ENCODE peak calls at places on chromosomes 11 and 22, in six cellular contexts. L is upper lobe of right lung, C is RWPE2, E is IMR-90, Z is transverse colon, K is cardiac muscle cell. Q is an unnamed sample.

GRCh38 chr11:1777737-1778136 is 14.0 kb upstream of the CTSD start:
- DNase-seq in L (peak; percentile 69), C (no peak), E (no peak), Z (no peak), K (no peak), Q (no peak)

GRCh38 chr11:67581469-67581868 is 2.1 kb upstream of the GSTP1 start:
- DNase-seq in L (no peak), C (no peak), E (no peak), Z (no peak), K (no peak), Q (no peak)

GRCh38 chr11:127844843-127845242 is 742.5 kb downstream of the ETS1 start:
- DNase-seq in L (no peak), C (no peak), E (no peak), Z (no peak), K (no peak), Q (no peak)

GRCh38 chr22:45997775-45998637 is 21.0 kb upstream of the WNT7B start:
- DNase-seq in L (peak; percentile 60), C (peak; percentile 42), E (no peak), Z (no peak), K (no peak), Q (no peak)

GRCh38 chr11:134784525-134784924 is 372.5 kb upstream of the B3GAT1 start:
- DNase-seq in L (no peak), C (no peak), E (no peak), Z (no peak), K (no peak), Q (no peak)

GRCh38 chr11:60005360-60005759 is 11.6 kb upstream of the OOSP4B start:
- DNase-seq in L (no peak), C (no peak), E (no peak), Z (no peak), K (no peak), Q (no peak)

GRCh38 chr22:20983081-20983745 is 1.1 kb downstream of the LZTR1 start:
- DNase-seq in L (no peak), C (no peak), E (peak; percentile 18), Z (no peak), K (no peak), Q (no peak)

GRCh38 chr11:6559375-6559774 is 44.0 kb downstream of the RRP8 start:
- DNase-seq in L (no peak), C (no peak), E (no peak), Z (no peak), K (no peak), Q (no peak)

GRCh38 chr22:20433686-20434241 is 3.9 kb downstream of the SCARF2 start:
- DNase-seq in L (peak; percentile 33), C (peak; percentile 34), E (no peak), Z (no peak), K (no peak), Q (no peak)

GRCh38 chr11:124329787-124330478 is 9.9 kb upstream of the OR8D2 start:
- DNase-seq in L (no peak), C (no peak), E (peak; percentile 2), Z (no peak), K (no peak), Q (peak; percentile 51)

GRCh38 chr11:1276061-1276790 is 33.2 kb downstream of the TOLLIP start:
- DNase-seq in L (no peak), C (no peak), E (no peak), Z (no peak), K (no peak), Q (no peak)

GRCh38 chr11:10899542-10899830 is 41.6 kb upstream of the ZBED5 start:
- DNase-seq in L (peak; percentile 70), C (peak; percentile 98), E (no peak), Z (peak; percentile 43), K (no peak), Q (no peak)

GRCh38 chr11:79259800-79260199 is 181.0 kb downstream of the TENM4 start:
- DNase-seq in L (no peak), C (no peak), E (no peak), Z (no peak), K (no peak), Q (no peak)

GRCh38 chr11:124882339-124883071 is 15.2 kb downstream of the ROBO4 start:
- DNase-seq in L (no peak), C (no peak), E (no peak), Z (no peak), K (no peak), Q (no peak)

GRCh38 chr11:8826901-8827560 is 84.0 kb upstream of the AKIP1 start:
- DNase-seq in L (no peak), C (no peak), E (no peak), Z (no peak), K (no peak), Q (no peak)

GRCh38 chr22:29480512-29481264 is 670 bp downstream of the NEFH start:
- DNase-seq in L (peak; percentile 74), C (no peak), E (peak; percentile 56), Z (no peak), K (peak; percentile 82), Q (peak; percentile 83)

GRCh38 chr11:85869776-85870175 is 14.6 kb downstream of the CCDC83 start:
- DNase-seq in L (no peak), C (no peak), E (no peak), Z (no peak), K (no peak), Q (no peak)

GRCh38 chr11:126378763-126379162 is 23.3 kb downstream of the ST3GAL4 start:
- DNase-seq in L (no peak), C (no peak), E (peak; percentile 57), Z (no peak), K (no peak), Q (no peak)

GRCh38 chr22:19448076-19448607 is 631 bp upstream of the C22orf39 start:
- DNase-seq in L (no peak), C (no peak), E (peak; percentile 43), Z (peak; percentile 57), K (peak; percentile 67), Q (no peak)

GRCh38 chr11:34204396-34205279 is 99.2 kb downstream of the NAT10 start:
- DNase-seq in L (no peak), C (no peak), E (peak; percentile 63), Z (no peak), K (no peak), Q (no peak)

GRCh38 chr11:13333456-13333957 is 55.9 kb downstream of the BMAL1 start:
- DNase-seq in L (no peak), C (no peak), E (no peak), Z (peak; percentile 58), K (no peak), Q (no peak)

GRCh38 chr11:40797981-40798380 is 661.5 kb downstream of the LRRC4C start:
- DNase-seq in L (no peak), C (no peak), E (no peak), Z (no peak), K (no peak), Q (no peak)

GRCh38 chr22:47218671-47219070 is 456.2 kb downstream of the TBC1D22A start:
- DNase-seq in L (no peak), C (no peak), E (no peak), Z (no peak), K (no peak), Q (no peak)

GRCh38 chr11:109929308-109929707 is 163.9 kb upstream of the ZC3H12C start:
- DNase-seq in L (no peak), C (no peak), E (no peak), Z (no peak), K (no peak), Q (no peak)

DNA sequence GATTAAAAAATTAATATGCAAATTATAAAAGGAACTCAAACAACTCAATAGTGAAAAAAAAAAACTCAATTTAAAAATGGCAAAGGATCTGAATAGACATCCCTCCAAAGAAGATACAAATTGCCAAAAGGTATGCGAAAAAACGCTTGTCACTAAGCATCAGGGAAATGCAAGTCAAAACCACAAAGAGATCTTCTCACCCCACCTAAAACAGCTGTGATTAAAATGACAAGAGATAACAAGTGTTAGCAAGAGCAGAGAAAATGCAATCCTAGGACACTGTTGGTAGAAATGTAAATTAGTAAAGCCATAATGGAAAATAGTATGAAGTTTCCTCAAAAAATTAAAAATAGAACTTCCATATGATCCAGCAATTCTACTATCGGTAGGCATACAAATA is 166.3 kb upstream of the ZC3H12C start:
- DNase-seq in L (no peak), C (no peak), E (no peak), Z (no peak), K (no peak), Q (no peak)
- H3K27me3 ChIP-seq in L (no peaks in the 10 kb centered on the region), C (no peaks in the 10 kb centered on the region), E (no peaks in the 10 kb centered on the region), Z (no peaks in the 10 kb centered on the region), K (no peaks in the 10 kb centered on the region), Q (no peaks in the 10 kb centered on the region)

GRCh38 chr11:116170526-116171120 is 602.2 kb downstream of the BUD13 start:
- DNase-seq in L (no peak), C (no peak), E (no peak), Z (peak; percentile 25), K (no peak), Q (no peak)
- TF ChIP-seq CTCF in L (peak; percentile 34), C (no peak), E (no peak), Z (no peak), K (no peak), Q (peak; percentile 61)

DNA sequence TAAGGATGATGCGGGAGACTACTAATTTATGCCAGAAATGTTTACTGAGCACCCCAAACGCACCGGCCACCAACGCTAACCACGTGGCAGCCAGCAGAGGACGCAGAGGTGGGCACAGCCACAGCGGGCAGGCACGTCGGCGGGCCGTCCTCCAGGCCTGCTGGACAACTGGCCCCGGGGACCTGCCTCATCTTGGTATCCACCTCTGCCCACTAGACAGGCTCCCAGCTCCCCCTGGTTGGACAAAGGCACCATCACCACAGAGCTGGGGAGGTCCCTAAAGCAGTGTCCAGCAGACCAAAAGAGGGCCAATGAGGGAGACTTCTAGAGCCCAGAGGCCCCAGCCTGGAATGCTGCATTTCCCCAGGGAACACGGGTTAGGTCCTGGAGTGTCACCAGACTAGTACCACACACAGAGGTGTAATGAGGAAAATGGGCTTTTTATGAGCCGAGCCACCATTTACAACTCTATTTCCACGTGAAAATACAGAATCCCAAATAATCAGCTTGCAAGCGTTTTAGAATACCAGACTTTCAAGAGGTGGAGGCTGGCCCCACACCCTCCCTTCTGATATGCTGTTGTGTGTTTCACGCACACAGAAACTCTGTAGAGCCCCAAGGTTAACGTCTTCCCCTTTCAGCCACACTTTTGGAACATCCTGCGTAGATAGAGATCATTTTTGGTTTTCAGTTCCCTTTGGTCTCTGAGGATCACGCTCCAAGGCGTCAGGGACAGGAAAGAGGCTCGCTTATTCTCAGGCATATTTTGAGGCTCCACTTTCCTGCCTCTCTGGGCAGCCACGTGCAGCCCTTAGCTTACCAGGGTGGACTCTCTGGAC is 23.7 kb upstream of the BID start:
- DNase-seq in L (no peak), C (no peak), E (no peak), Z (no peak), K (no peak), Q (peak; percentile 66)
- H3K4me3 ChIP-seq in L (no peak overlapping the region), C (no peak overlapping the region), E (no peak overlapping the region), Z (no peak overlapping the region), K (no peak overlapping the region), Q (peak overlapping the region; percentile 57)

GRCh38 chr11:120816711-120817110 is 207.2 kb upstream of the TBCEL start:
- DNase-seq in L (no peak), C (no peak), E (no peak), Z (no peak), K (no peak), Q (no peak)
- H3K27me3 ChIP-seq in L (no peaks in the 10 kb centered on the region), C (peaks cover 9% of the 10 kb centered on the region), E (peaks cover 34% of the 10 kb centered on the region), Z (peaks cover 22% of the 10 kb centered on the region), K (peaks cover 26% of the 10 kb centered on the region), Q (no peaks in the 10 kb centered on the region)

DNA sequence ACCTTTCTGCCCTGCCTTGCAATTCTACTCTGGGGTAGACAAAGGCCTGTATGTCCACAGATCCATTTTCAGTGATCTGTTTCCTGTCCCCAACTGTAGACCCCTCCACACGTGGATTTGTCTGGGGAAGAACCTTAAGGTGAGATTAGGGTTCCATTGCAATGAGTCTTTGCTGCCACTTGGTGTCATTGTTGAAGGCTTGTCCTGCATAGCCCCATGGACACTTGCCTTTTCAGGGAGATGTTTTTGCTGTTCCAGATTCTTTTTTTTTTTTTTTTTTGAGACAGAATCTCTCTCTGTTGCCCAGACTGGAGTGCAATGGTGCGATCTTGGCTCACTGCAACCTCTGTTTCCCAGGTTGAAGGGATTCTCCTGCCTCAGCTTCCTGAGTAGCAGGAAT is 21.8 kb downstream of the SERPING1 start:
- DNase-seq in L (no peak), C (no peak), E (no peak), Z (no peak), K (no peak), Q (no peak)
- TF ChIP-seq CTCF in L (no peak), C (no peak), E (no peak), Z (no peak), K (peak; percentile 17), Q (peak; percentile 16)

Q was measured in GM06990.